ENCODE peak calls at places on chromosomes 3 and 15, in six cellular contexts. L is IMR-90, Y is stomach, P is right lobe of liver, D is GM23338, H is left ventricle myocardium inferior. E is an unnamed sample.

GRCh38 chr3:113210608-113211369 is 568 bp upstream of the BOC start:
- DNase-seq in L (no peak), Y (no peak), P (no peak), D (peak; percentile 69), H (no peak), E (no peak)

GRCh38 chr3:153137626-153138025 is 24.4 kb upstream of the RAP2B start:
- DNase-seq in L (no peak), Y (no peak), P (no peak), D (no peak), H (no peak), E (no peak)

GRCh38 chr3:197811343-197811742 is 20.3 kb downstream of the LRCH3 start:
- DNase-seq in L (peak; percentile 94), Y (no peak), P (no peak), D (no peak), H (peak; percentile 30), E (no peak)

GRCh38 chr3:70832811-70833509 is 520.5 kb upstream of the MDFIC2 start:
- DNase-seq in L (peak; percentile 52), Y (no peak), P (no peak), D (no peak), H (no peak), E (no peak)

GRCh38 chr3:94978076-94978475 is 915.2 kb downstream of the NSUN3 start:
- DNase-seq in L (no peak), Y (no peak), P (no peak), D (no peak), H (no peak), E (no peak)

GRCh38 chr3:168678730-168679129 is 583.0 kb upstream of the GOLIM4 start:
- DNase-seq in L (peak; percentile 10), Y (no peak), P (no peak), D (no peak), H (no peak), E (no peak)

GRCh38 chr3:181933052-181933618 is 221.4 kb downstream of the SOX2 start:
- DNase-seq in L (no peak), Y (no peak), P (no peak), D (no peak), H (no peak), E (no peak)

GRCh38 chr15:64877435-64877834 is 34.3 kb upstream of the ANKDD1A start:
- DNase-seq in L (no peak), Y (peak; percentile 53), P (peak; percentile 74), D (no peak), H (peak; percentile 79), E (peak; percentile 93)

GRCh38 chr3:150020527-150020926 is 49.8 kb upstream of the PFN2 start:
- DNase-seq in L (peak; percentile 76), Y (no peak), P (no peak), D (no peak), H (no peak), E (no peak)

GRCh38 chr3:50428007-50428633 is 68.8 kb upstream of the TMEM115 start:
- DNase-seq in L (no peak), Y (no peak), P (no peak), D (no peak), H (no peak), E (no peak)

GRCh38 chr15:46280753-46281521 is 646.1 kb downstream of the SQOR start:
- DNase-seq in L (no peak), Y (peak; percentile 38), P (no peak), D (peak; percentile 75), H (no peak), E (no peak)

GRCh38 chr3:16509721-16510619 is 3.5 kb downstream of the RFTN1 start:
- DNase-seq in L (no peak), Y (no peak), P (no peak), D (no peak), H (no peak), E (no peak)

GRCh38 chr3:90035643-90036042 is 928.2 kb downstream of the EPHA3 start:
- DNase-seq in L (no peak), Y (no peak), P (no peak), D (no peak), H (no peak), E (no peak)

GRCh38 chr3:190345027-190345821 is 23.0 kb upstream of the CLDN1 start:
- DNase-seq in L (peak; percentile 97), Y (no peak), P (peak; percentile 74), D (peak; percentile 13), H (peak; percentile 16), E (no peak)

GRCh38 chr3:184538600-184539431 is 22.8 kb upstream of the EPHB3 start:
- DNase-seq in L (no peak), Y (no peak), P (peak; percentile 25), D (no peak), H (no peak), E (peak; percentile 47)

GRCh38 chr15:74725241-74725774 is at the start of gene CYP1A1:
- DNase-seq in L (no peak), Y (peak; percentile 61), P (peak; percentile 77), D (peak; percentile 68), H (peak; percentile 27), E (no peak)

GRCh38 chr3:72354486-72354885 is 493.8 kb downstream of the SHQ1 start:
- DNase-seq in L (no peak), Y (no peak), P (no peak), D (no peak), H (no peak), E (no peak)

GRCh38 chr3:60742606-60743145 is 508.6 kb downstream of the FHIT start:
- DNase-seq in L (peak; percentile 47), Y (no peak), P (no peak), D (peak; percentile 87), H (no peak), E (no peak)

GRCh38 chr3:111923095-111923771 is 55.6 kb upstream of the ABHD10 start:
- DNase-seq in L (peak; percentile 22), Y (no peak), P (no peak), D (no peak), H (no peak), E (no peak)

GRCh38 chr3:173725507-173725906 is 328.0 kb downstream of the NLGN1 start:
- DNase-seq in L (peak; percentile 54), Y (no peak), P (no peak), D (no peak), H (no peak), E (no peak)

GRCh38 chr15:57044072-57044702 is 125.7 kb downstream of the TCF12 start:
- DNase-seq in L (no peak), Y (no peak), P (no peak), D (no peak), H (no peak), E (no peak)

GRCh38 chr3:65619391-65620298 is 419.1 kb downstream of the MAGI1 start:
- DNase-seq in L (peak; percentile 92), Y (no peak), P (no peak), D (peak; percentile 52), H (no peak), E (no peak)

GRCh38 chr15:79179108-79179561 is 88.6 kb upstream of the RASGRF1 start:
- DNase-seq in L (peak; percentile 55), Y (no peak), P (no peak), D (peak; percentile 29), H (no peak), E (no peak)

GRCh38 chr15:83510001-83510400 is 62.9 kb downstream of the SH3GL3 start:
- DNase-seq in L (no peak), Y (no peak), P (no peak), D (no peak), H (no peak), E (no peak)

GRCh38 chr3:146277953-146278631 is 27.2 kb upstream of the PLSCR4 start:
- DNase-seq in L (peak; percentile 94), Y (no peak), P (peak; percentile 51), D (no peak), H (no peak), E (no peak)

GRCh38 chr3:12948371-12948770 is 107.0 kb upstream of the RPL32 start:
- DNase-seq in L (peak; percentile 34), Y (no peak), P (no peak), D (no peak), H (no peak), E (no peak)
- TF ChIP-seq CTCF in L (no peak), Y (no peak), P (no peak), D (no peak), H (no peak), E (no peak)

DNA sequence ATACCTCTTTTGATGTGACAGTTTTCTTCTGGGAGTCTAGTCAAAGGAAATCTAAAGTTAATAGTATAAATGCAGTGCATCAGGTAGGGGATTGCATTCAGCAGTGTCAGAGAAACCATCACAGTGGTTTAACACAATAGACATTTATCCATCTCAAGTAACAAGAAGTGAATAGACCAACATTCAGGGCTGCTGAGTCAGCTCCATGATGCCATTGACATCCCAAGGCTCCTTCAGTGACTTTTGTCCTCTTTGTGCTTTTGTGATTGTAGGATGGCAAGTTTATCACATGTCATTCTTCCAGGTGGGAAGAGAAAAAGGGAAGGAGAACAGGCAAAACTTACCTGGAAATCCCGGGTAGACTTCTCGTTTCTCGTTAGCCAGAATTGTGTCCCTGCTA is 158.3 kb downstream of the TMEM108 start:
- DNase-seq in L (no peak), Y (no peak), P (no peak), D (no peak), H (no peak), E (no peak)
- H3K36me3 ChIP-seq in L (no peaks in the 10 kb centered on the region), Y (no peaks in the 10 kb centered on the region), P (no peaks in the 10 kb centered on the region), D (peaks cover 16% of the 10 kb centered on the region), H (no peaks in the 10 kb centered on the region), E (no peaks in the 10 kb centered on the region)

DNA sequence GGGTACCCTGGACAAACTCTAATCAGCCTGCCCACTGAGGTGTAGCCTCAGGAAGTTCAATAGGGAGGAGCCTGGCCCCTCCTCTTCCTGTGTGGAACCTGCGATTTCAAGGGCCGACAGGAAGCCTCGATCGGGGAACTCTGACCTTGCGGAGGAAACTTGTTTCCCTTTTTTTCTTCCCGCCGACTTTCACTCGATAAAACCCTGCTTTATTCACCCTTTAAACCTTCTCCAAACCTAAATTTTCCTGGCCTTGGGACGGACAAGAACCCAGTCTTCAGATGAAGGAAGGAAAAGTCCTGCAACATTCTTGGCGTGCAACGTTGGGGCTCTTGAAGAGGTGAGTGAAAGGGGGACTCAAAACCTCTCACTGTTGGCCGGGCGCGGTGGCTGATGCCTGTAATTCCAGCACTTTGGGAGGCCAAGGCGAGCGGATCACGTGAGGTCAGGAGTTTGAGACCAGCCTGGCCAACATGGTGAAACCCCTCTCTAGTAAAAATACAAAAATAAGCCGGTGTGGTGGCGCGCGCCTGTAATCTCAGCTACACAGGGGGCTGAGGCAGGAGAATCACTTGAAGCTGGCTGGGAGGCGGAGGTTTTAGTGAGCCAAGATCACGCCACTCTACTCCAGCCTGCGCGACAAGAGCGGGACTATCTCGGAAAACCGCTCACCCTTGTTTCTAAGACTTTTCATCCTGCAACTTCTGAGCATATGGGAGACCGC is 208.2 kb downstream of the ZNF385D start:
- DNase-seq in L (no peak), Y (no peak), P (no peak), D (peak; percentile 36), H (no peak), E (no peak)
- H3K4me3 ChIP-seq in L (no peak overlapping the region), Y (no peak overlapping the region), P (no peak overlapping the region), D (peak overlapping the region; percentile 20), H (no peak overlapping the region), E (no peak overlapping the region)

GRCh38 chr15:48650931-48651330 is 5.4 kb upstream of the FBN1 start:
- DNase-seq in L (no peak), Y (no peak), P (no peak), D (no peak), H (no peak), E (no peak)

GRCh38 chr15:48646364-48646763 is 855 bp upstream of the FBN1 start:
- DNase-seq in L (no peak), Y (no peak), P (no peak), D (peak; percentile 27), H (no peak), E (no peak)

GRCh38 chr15:48645558-48646330 is at the start of gene FBN1:
- DNase-seq in L (peak; percentile 90), Y (peak; percentile 31), P (peak; percentile 47), D (peak; percentile 86), H (peak; percentile 71), E (peak; percentile 83)

GRCh38 chr15:48644827-48645557 is 517 bp downstream of the FBN1 start:
- DNase-seq in L (peak; percentile 62), Y (no peak), P (peak; percentile 50), D (peak; percentile 73), H (peak; percentile 49), E (peak; percentile 78)

GRCh38 chr15:48647963-48648362 is 2.5 kb upstream of the FBN1 start:
- DNase-seq in L (peak; percentile 56), Y (no peak), P (no peak), D (peak; percentile 34), H (no peak), E (no peak)
- TF ChIP-seq CTCF in L (peak; percentile 38), Y (no peak), P (no peak), D (no peak), H (peak; percentile 28), E (no peak)